ENCODE peak calls at places on chromosomes 11 and 22, in seven cellular contexts. H is A549, E is Peyer's patch, P is stomach, Q is spleen, W is adrenal gland, Y is GM12892. S is an unnamed sample.

GRCh38 chr11:95715777-95716241 is 73.8 kb downstream of the FAM76B start:
- DNase-seq in H (no peak), W (no peak), P (no peak), E (no peak), Y (no peak), Q (no peak), S (peak; percentile 3)

GRCh38 chr22:48842976-48843375 is 984.7 kb downstream of the BRD1 start:
- DNase-seq in Y (no peak), W (no peak), Q (peak; percentile 22), E (no peak), H (no peak), P (no peak), S (no peak)

GRCh38 chr11:72316984-72317383 is 73.0 kb upstream of the PHOX2A start:
- DNase-seq in H (no peak), E (no peak), P (no peak), Q (no peak), W (no peak), Y (no peak), S (no peak)

GRCh38 chr11:104772806-104773241 is 125.4 kb downstream of the CASP12 start:
- DNase-seq in Y (no peak), W (no peak), H (peak; percentile 3), E (no peak), Q (no peak), P (no peak), S (no peak)

GRCh38 chr11:63764201-63764711 is 4.3 kb downstream of the ZFTA start:
- DNase-seq in W (no peak), H (no peak), Q (no peak), P (no peak), Y (no peak), E (no peak), S (no peak)

GRCh38 chr11:12599408-12600143 is 74.6 kb upstream of the TEAD1 start:
- DNase-seq in W (peak; percentile 56), E (peak; percentile 59), H (peak; percentile 41), Y (peak; percentile 20), P (peak; percentile 63), Q (peak; percentile 81), S (peak; percentile 91)

GRCh38 chr11:118437046-118437735 is 899 bp downstream of the KMT2A start:
- DNase-seq in Y (peak; percentile 25), H (peak; percentile 28), W (peak; percentile 59), E (peak; percentile 58), P (no peak), Q (peak; percentile 85), S (peak; percentile 10)

GRCh38 chr11:78795862-78796261 is 221.2 kb upstream of the NARS2 start:
- DNase-seq in Q (no peak), E (no peak), P (no peak), Y (no peak), H (no peak), W (no peak), S (no peak)

GRCh38 chr22:39212721-39213376 is 31.9 kb downstream of the PDGFB start:
- DNase-seq in P (no peak), E (peak; percentile 23), Y (no peak), H (peak; percentile 41), W (no peak), Q (peak; percentile 44), S (peak; percentile 52)

GRCh38 chr11:61700720-61701119 is 20.5 kb downstream of the DAGLA start:
- DNase-seq in W (no peak), E (no peak), Q (no peak), H (no peak), Y (no peak), P (no peak), S (no peak)

GRCh38 chr11:130513132-130513531 is 64.7 kb downstream of the ADAMTS15 start:
- DNase-seq in H (no peak), P (peak; percentile 69), E (peak; percentile 59), W (no peak), Q (no peak), Y (no peak), S (no peak)

GRCh38 chr22:39486951-39487825 is 14.9 kb upstream of the MIEF1 start:
- DNase-seq in Y (no peak), W (no peak), Q (no peak), P (no peak), H (no peak), E (no peak), S (no peak)

GRCh38 chr11:94424011-94424410 is 22.8 kb upstream of the GPR83 start:
- DNase-seq in Y (no peak), H (no peak), P (no peak), E (no peak), W (no peak), Q (no peak), S (no peak)

GRCh38 chr11:128764617-128765095 is 70.8 kb downstream of the FLI1 start:
- DNase-seq in E (no peak), Q (no peak), P (peak; percentile 89), W (no peak), Y (no peak), H (no peak), S (no peak)

GRCh38 chr11:13685461-13686108 is 17.1 kb downstream of the FAR1 start:
- DNase-seq in W (no peak), Q (no peak), P (no peak), E (no peak), H (no peak), Y (no peak), S (no peak)

GRCh38 chr22:49995413-49996191 is 17.0 kb downstream of the IL17REL start:
- DNase-seq in W (no peak), H (no peak), E (peak; percentile 52), Y (no peak), Q (no peak), P (peak; percentile 20), S (no peak)

GRCh38 chr11:47961383-47961782 is 19.0 kb upstream of the PTPRJ start:
- DNase-seq in P (no peak), Q (no peak), Y (no peak), H (no peak), E (no peak), W (no peak), S (no peak)

GRCh38 chr22:26038365-26038764 is 130.9 kb upstream of the SEZ6L start:
- DNase-seq in Y (no peak), Q (no peak), W (no peak), H (no peak), P (no peak), E (no peak), S (peak; percentile 60)

GRCh38 chr11:35541621-35542375 is 16.4 kb upstream of the PAMR1 start:
- DNase-seq in E (no peak), Q (no peak), P (no peak), H (no peak), Y (no peak), W (peak; percentile 62), S (no peak)

GRCh38 chr22:44727709-44728108 is 24.7 kb upstream of the ARHGAP8 start:
- DNase-seq in Q (no peak), P (no peak), H (no peak), Y (no peak), E (no peak), W (no peak), S (no peak)

DNA sequence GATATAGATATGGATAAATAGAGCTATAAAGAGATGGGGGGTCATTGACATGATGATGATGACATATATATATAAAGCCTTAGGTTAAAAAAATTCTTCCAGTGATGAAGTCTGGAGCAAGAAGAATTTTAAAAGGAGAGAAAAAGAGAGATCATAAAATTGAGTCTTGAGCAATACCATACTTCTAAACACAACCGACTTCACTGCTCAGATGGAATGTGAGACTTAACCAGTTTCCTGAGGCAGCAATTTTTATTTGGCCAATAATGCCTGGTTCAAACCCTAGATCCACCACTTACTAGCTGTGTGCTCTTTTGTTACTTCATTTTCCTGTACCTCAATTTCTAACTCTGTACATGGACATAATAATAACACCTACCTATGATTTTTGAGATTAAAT is 229.5 kb downstream of the TTC28 start:
- DNase-seq in Y (no peak), E (no peak), W (no peak), H (no peak), P (no peak), Q (no peak), S (no peak)
- TF ChIP-seq POLR2A in Y (no peak), E (no peak), W (no peak), H (no peak), P (no peak), Q (no peak), S (no peak)

GRCh38 chr11:71251159-71251721 is 1.1 kb downstream of the SHANK2 start:
- DNase-seq in H (peak; percentile 40), W (no peak), E (no peak), Q (no peak), P (peak; percentile 54), Y (no peak), S (no peak)

GRCh38 chr11:71253794-71254193 is 1.4 kb upstream of the SHANK2 start:
- DNase-seq in H (no peak), E (no peak), P (no peak), W (no peak), Y (no peak), Q (no peak), S (no peak)

GRCh38 chr11:71251761-71252433 is 480 bp downstream of the SHANK2 start:
- DNase-seq in P (peak; percentile 57), Q (peak; percentile 83), E (peak; percentile 66), H (peak; percentile 80), Y (no peak), W (no peak), S (no peak)

GRCh38 chr11:71252782-71253730 is 679 bp upstream of the SHANK2 start:
- DNase-seq in P (peak; percentile 62), W (no peak), H (peak; percentile 88), Q (no peak), E (peak; percentile 70), Y (no peak), S (peak; percentile 97)

DNA sequence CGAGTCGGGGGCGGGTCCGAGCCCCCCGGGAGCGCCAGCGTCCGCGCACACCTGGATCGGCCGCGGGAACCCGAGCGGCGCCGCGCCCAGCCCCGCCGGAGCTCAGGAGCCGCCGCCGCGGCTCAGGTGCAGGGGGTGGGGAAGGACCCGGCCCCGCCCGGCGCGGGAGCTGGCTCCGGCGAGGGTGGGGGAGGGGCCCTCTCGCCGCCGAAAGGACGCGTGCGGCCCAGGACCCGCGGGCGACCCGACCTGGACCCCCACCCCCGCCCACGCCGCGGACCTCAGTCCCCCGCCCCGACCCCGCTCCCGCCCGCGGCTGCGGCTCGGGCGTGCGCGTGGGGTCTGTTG is at the start of gene SHANK2:
- DNase-seq in P (peak; percentile 61), W (no peak), E (peak; percentile 75), Y (no peak), Q (no peak), H (peak; percentile 49), S (no peak)
- TF ChIP-seq POLR2A in P (no peak), W (no peak), E (no peak), Y (no peak), Q (no peak), H (no peak), S (no peak)

GRCh38 chr11:115222863-115223530 is 281.2 kb downstream of the CADM1 start:
- DNase-seq in E (no peak), P (no peak), Y (no peak), H (no peak), W (no peak), Q (no peak), S (no peak)
- TF ChIP-seq POLR2A in E (no peak), P (no peak), Y (no peak), H (no peak), W (no peak), Q (no peak), S (no peak)

DNA sequence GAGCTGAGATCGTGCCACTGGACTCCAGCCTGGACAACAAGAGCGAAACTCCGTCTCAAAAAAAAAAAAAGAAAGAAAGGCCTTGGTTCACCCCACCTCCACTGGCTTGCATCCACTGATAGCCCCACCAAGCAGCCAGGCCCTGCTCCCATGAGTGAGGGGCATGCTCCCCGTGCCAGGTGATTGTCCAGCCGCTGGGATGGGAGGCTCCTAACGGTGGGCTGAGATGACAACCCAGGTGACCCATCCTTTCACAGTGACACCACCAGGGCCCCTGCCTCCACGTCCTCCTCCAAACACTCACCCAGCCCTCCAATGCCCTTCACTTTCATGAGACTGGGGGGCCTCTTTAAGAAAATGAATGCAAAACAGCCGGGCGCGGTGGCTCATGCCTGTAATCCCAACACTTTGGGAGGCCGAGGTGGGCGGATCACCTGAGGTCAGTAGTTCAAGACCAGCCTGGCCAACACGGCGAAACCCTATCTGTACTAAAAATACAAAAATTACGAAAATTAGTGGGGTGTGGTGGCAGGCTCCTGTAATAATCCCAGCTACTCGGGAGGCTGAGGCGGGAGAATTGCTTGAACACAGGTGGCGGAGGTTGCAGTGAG is 8.6 kb upstream of the DERL3 start:
- DNase-seq in H (no peak), P (no peak), Y (no peak), W (no peak), Q (no peak), E (no peak), S (no peak)
- TF ChIP-seq POLR2A in H (no peak), P (no peak), Y (no peak), W (no peak), Q (no peak), E (no peak), S (no peak)

S was measured in HepG2.